ENCODE peak calls at places on chromosome 5, in seven cellular contexts. C, K, H, A, P, E and M are unnamed samples.

GRCh38 chr5:1334831-1335539 is 9.9 kb downstream of the CLPTM1L start:
- DNase-seq in C (no peak), K (no peak), P (no peak), E (no peak), A (no peak), H (no peak), M (no peak)

GRCh38 chr5:135242496-135243193 is 156.4 kb downstream of the MACROH2A1 start:
- DNase-seq in C (peak), H (no peak), K (no peak), P (no peak), E (peak), A (peak), M (peak)

GRCh38 chr5:55154893-55155292 is 5.1 kb upstream of the GPX8 start:
- DNase-seq in K (no peak), E (no peak), P (no peak), A (no peak), C (no peak), H (no peak), M (no peak)

GRCh38 chr5:176734756-176735342 is 75.5 kb upstream of the UNC5A start:
- DNase-seq in A (no peak), C (no peak), P (no peak), H (no peak), E (no peak), K (peak), M (peak)

GRCh38 chr5:176436641-176437040 is 11.5 kb upstream of the FAF2 start:
- DNase-seq in P (no peak), C (no peak), A (no peak), H (no peak), E (no peak), K (no peak), M (no peak)

GRCh38 chr5:37837101-37838032 is 2.5 kb downstream of the GDNF start:
- DNase-seq in E (peak), C (peak), A (peak), K (peak), P (peak), H (no peak), M (peak)

GRCh38 chr5:13553896-13554295 is 390.6 kb downstream of the DNAH5 start:
- DNase-seq in H (no peak), E (no peak), A (no peak), C (no peak), P (peak), K (no peak), M (no peak)

GRCh38 chr5:170896779-170897178 is 35.0 kb downstream of the RANBP17 start:
- DNase-seq in H (no peak), P (no peak), E (no peak), C (peak), K (no peak), A (no peak), M (no peak)

GRCh38 chr5:2131826-2132496 is 249.2 kb upstream of the IRX4 start:
- DNase-seq in C (no peak), H (no peak), K (no peak), P (no peak), E (no peak), A (no peak), M (no peak)

GRCh38 chr5:73296772-73297171 is 123.8 kb downstream of the TMEM174 start:
- DNase-seq in C (no peak), E (no peak), H (no peak), P (no peak), K (no peak), A (no peak), M (no peak)

GRCh38 chr5:149072791-149073190 is 9.9 kb upstream of the SH3TC2 start:
- DNase-seq in C (no peak), E (no peak), K (no peak), P (no peak), H (no peak), A (no peak), M (no peak)

GRCh38 chr5:167723254-167723871 is 568.1 kb upstream of the WWC1 start:
- DNase-seq in A (peak), H (peak), C (peak), P (peak), K (peak), E (peak), M (no peak)

GRCh38 chr5:102623295-102623694 is 124.5 kb upstream of the SLCO6A1 start:
- DNase-seq in A (no peak), C (no peak), E (no peak), H (no peak), P (no peak), K (no peak), M (no peak)

DNA sequence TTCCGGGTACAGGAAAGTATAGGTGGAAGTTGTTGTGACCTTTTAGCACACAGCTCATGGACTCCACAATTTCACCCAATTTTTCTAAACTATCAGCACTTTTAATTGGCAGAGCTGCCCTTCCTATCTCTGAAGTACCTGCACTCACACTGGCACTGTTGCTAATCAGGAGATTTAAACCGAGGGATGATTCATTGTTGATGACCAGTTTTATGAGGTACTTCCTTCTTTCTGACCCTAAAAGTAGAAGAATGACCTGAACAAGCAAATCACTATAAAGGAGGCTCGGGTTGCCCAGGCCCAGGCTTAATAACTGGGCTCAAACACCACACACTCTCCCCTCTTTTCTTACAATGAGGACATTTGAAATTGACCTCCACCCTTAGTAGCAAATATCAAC is 105.9 kb downstream of the KCNN2 start:
- DNase-seq in H (no peak), E (no peak), P (no peak), C (no peak), K (no peak), A (no peak), M (no peak)
- H3K27ac ChIP-seq in H (no peak), E (no peak), P (no peak), C (no peak), K (no peak), A (no peak), M (no peak)

GRCh38 chr5:57450991-57451876 is 31.4 kb downstream of the ACTBL2 start:
- DNase-seq in H (no peak), K (no peak), C (no peak), P (no peak), A (no peak), E (no peak), M (no peak)
- TF ChIP-seq EP300 in H (no peak), K (no peak), C (no peak), P (no peak), A (no peak), E (no peak), M (no peak)

DNA sequence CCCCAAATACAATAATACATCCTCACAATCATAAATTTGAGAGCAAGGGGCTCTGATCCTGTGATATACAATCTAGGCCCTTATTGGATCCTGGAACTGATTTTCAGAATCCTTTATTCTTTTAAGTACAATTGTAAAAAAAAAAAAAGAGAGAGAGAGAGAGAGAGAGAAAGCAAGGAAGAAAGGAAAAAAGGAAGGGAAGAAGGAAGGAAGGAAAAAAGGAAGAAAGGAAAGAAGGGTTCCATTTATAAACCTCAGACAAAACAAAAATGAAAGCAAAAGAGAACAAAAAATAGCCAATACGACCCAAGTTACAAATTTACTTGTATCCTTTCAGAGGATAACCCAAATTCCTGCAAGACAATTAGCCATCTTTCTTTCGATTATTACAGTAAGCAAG is 543.1 kb downstream of the RAB3C start:
- DNase-seq in C (no peak), A (no peak), P (no peak), E (no peak), H (no peak), K (no peak), M (no peak)
- H3K27ac ChIP-seq in C (peak), A (peak), P (peak), E (peak), H (no peak), K (no peak), M (no peak)

DNA sequence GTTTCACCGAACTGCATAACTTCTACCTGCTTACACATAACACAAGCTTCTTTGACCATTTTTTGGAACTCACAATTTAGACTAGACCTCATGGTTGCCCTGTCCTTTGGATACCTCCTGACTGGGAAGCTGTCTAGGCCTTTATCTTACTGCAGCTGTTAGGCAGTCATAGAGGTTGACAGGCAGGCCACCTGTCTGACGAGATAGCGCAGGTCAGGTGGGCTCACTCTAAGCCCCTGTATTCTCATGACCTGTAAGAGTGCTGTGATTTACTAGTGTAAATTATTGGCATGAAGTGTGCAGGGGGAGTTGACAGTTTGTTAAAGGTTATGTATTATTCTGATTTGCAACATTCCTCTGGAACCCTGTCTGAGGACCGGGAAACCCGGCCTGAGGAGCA is 29.0 kb downstream of the SLC22A4 start:
- DNase-seq in P (no peak), C (no peak), H (no peak), E (no peak), K (no peak), A (no peak), M (no peak)
- TF ChIP-seq EP300 in P (no peak), C (no peak), H (no peak), E (no peak), K (no peak), A (no peak), M (no peak)

GRCh38 chr5:150777685-150778084 is 872 bp upstream of the SMIM3 start:
- DNase-seq in A (no peak), P (no peak), K (no peak), C (no peak), E (no peak), H (no peak), M (no peak)
- H3K27ac ChIP-seq in A (peak), P (no peak), K (peak), C (peak), E (peak), H (peak), M (peak)

GRCh38 chr5:61026004-61026403 is 81.0 kb downstream of the NDUFAF2 start:
- DNase-seq in E (no peak), C (no peak), K (no peak), H (no peak), A (no peak), P (no peak), M (no peak)
- TF ChIP-seq EP300 in E (no peak), C (no peak), K (no peak), H (no peak), A (no peak), P (no peak), M (no peak)

GRCh38 chr5:172745836-172746235 is 25.2 kb downstream of the DUSP1 start:
- DNase-seq in P (no peak), K (no peak), E (no peak), C (no peak), A (no peak), H (no peak), M (no peak)
- H3K27ac ChIP-seq in P (no peak), K (no peak), E (peak), C (no peak), A (no peak), H (no peak), M (no peak)

DNA sequence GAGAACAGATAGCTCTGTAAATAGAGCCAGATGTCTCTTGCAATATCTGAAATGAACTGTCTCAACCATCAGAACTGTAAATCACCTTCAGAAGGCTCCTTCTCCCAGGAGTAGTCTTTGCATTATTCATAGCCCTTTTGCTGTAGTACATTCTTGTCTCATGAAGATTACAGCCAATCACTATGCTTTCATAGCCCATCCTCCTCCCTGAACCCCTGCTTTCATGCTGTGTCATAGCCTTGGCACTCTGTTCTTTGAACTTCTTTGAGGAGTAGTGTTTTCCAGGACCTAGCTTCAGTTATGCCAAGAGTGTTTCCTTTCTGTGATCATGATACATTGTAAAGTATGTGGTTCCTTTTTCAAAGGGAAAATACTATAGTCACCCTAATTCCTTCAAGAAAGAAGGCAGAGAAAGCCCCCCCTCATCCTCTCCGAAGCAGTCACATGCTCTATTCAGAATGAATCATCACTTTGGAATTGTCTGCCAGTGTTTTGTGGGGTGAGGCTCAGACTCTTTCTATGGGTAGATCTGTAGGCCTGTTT is 61.1 kb downstream of the GRIA1 start:
- DNase-seq in P (peak), A (peak), H (no peak), C (no peak), E (no peak), K (no peak), M (no peak)
- TF ChIP-seq EP300 in P (no peak), A (peak), H (no peak), C (no peak), E (no peak), K (no peak), M (no peak)

DNA sequence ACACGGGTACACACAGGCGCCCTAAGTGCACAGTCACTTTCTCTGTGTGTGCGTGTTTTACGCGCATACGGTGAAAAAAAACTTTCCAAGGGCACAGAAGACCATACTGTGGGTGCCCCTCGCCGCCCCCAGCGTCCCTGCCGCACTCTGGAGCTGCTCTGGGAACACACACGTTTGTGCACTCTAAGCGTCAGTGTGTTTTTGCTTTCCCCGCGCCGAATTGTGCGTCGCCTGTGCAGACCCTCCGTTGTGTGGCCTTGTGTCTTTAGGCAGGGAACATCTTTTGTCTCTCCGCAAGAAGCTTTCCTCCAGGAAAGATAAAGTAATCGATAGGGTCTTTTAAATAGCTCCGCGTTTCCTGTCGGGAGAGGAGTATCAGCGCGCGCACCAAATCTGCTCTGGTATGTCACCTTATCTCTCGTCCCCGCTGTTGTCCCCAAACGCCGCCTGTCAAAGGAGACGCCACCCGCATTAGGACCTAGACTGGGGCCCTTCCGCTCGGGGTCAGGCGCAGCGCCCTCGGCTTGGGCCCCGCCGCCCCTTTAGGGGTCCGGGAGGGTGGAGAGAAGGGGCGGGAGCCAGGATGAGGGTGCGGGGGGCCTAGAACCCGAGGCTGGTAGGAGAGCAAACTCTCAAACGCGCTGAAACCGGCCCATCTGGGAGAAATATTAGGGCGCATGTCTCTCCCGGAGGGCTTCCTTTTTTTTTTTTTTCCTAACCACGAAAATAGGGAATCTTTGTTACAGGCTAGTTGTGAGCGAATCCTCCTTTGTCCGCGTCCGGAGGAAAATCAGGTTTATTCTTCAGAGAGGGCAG is 10.5 kb upstream of the NKX2-5 start:
- DNase-seq in E (no peak), K (no peak), C (no peak), A (no peak), H (no peak), P (no peak), M (no peak)
- H3K27ac ChIP-seq in E (no peak), K (no peak), C (no peak), A (no peak), H (no peak), P (no peak), M (no peak)

GRCh38 chr5:142806769-142807377 is 36.7 kb downstream of the ARHGAP26 start:
- DNase-seq in A (no peak), C (no peak), P (no peak), K (no peak), E (no peak), H (no peak), M (no peak)

GRCh38 chr5:142805339-142805738 is 35.2 kb downstream of the ARHGAP26 start:
- DNase-seq in C (no peak), H (no peak), P (no peak), A (no peak), E (no peak), K (no peak), M (no peak)

GRCh38 chr5:142800776-142801494 is 30.8 kb downstream of the ARHGAP26 start:
- DNase-seq in E (no peak), A (no peak), K (no peak), H (peak), P (no peak), C (no peak), M (no peak)

GRCh38 chr5:142801495-142801871 is 31.3 kb downstream of the ARHGAP26 start:
- DNase-seq in A (no peak), C (no peak), E (no peak), P (no peak), H (no peak), K (no peak), M (no peak)

DNA sequence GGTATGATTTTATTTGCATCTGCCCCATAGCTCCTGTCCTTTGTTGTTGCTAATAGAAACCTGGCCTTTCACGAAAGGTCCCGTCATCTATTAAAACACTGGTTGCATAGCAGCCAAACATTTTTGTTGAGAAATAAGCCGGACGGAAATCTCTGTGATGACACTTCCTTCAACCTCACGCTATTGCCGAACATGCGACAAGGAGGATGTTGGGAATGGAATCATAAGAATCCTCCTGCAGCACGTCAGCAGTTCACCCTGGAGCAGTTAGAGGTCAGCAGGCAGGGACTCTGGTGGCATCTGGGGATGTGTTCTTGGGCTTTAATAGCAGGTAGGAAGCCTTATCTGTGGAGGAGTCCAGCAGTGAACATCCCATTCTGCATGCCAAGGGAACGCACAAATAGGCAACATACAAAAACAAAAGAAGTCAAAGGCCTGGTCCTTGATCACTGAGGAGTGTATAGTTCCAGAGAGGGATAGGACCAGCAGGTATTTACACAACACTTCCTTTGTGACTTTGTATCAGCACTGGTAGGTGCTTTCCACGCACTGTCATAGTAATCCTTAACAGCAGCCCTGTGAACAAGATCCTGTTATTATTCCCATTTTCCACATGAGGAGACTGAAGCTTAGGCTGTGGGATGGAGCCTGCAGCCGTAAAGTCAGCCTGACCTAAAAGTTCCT is 33.4 kb downstream of the ARHGAP26 start:
- DNase-seq in K (no peak), C (no peak), A (peak), P (peak), H (no peak), E (no peak), M (no peak)
- TF ChIP-seq EP300 in K (peak), C (no peak), A (peak), P (peak), H (no peak), E (peak), M (peak)